ENCODE peak calls at places on chromosome 16, in eight cellular contexts. G is thyroid gland; L is epithelial cell of esophagus; T is astrocyte of the spinal cord; V is CD4-positive, alpha-beta memory T cell; Q is cardiac fibroblast; C is Peyer's patch; X is AG09309. R is an unnamed sample.
A peak's percentile ranks its signal among the peaks of the same experiment; 100 is the strongest.

GRCh38 chr16:4724661-4725270 is 9.3 kb downstream of the ANKS3 start:
- DNase-seq in G (no peak), L (no peak), T (no peak), V (no peak), Q (no peak), C (no peak), X (no peak), R (no peak)

GRCh38 chr16:70679653-70680494 is 6.0 kb downstream of the MTSS2 start:
- DNase-seq in G (no peak), L (no peak), T (no peak), V (no peak), Q (no peak), C (no peak), X (no peak), R (no peak)

GRCh38 chr16:79297805-79298204 is 302.7 kb downstream of the MAF start:
- DNase-seq in G (no peak), L (no peak), T (no peak), V (no peak), Q (no peak), C (no peak), X (no peak), R (no peak)

GRCh38 chr16:62404857-62405611 is 368.8 kb upstream of the CDH8 start:
- DNase-seq in G (no peak), L (no peak), T (no peak), V (no peak), Q (no peak), C (no peak), X (no peak), R (no peak)

GRCh38 chr16:89093602-89094251 is at the start of gene ACSF3:
- DNase-seq in G (peak; percentile 59), L (peak; percentile 57), T (peak; percentile 16), V (peak; percentile 72), Q (peak; percentile 46), C (peak; percentile 80), X (peak; percentile 3), R (no peak)

GRCh38 chr16:56611281-56611833 is 3.0 kb downstream of the MT2A start:
- DNase-seq in G (peak; percentile 69), L (no peak), T (peak; percentile 34), V (no peak), Q (peak; percentile 81), C (peak; percentile 49), X (no peak), R (no peak)

GRCh38 chr16:87956169-87956770 is 5.0 kb downstream of the BANP start:
- DNase-seq in G (no peak), L (peak; percentile 34), T (peak; percentile 69), V (peak; percentile 81), Q (peak; percentile 70), C (no peak), X (no peak), R (peak; percentile 78)

GRCh38 chr16:75265911-75266701 is 14.7 kb upstream of the BCAR1 start:
- DNase-seq in G (peak; percentile 83), L (peak; percentile 40), T (peak; percentile 51), V (no peak), Q (peak; percentile 74), C (peak; percentile 82), X (no peak), R (no peak)

GRCh38 chr16:31354394-31355291 is at the start of gene ITGAX:
- DNase-seq in G (no peak), L (peak; percentile 4), T (no peak), V (peak; percentile 15), Q (peak; percentile 28), C (no peak), X (no peak), R (peak; percentile 19)

GRCh38 chr16:81614171-81614570 is 164.9 kb upstream of the PLCG2 start:
- DNase-seq in G (no peak), L (no peak), T (no peak), V (no peak), Q (no peak), C (no peak), X (no peak), R (no peak)

GRCh38 chr16:28984619-28985135 is at the start of gene LAT:
- DNase-seq in G (peak; percentile 12), L (no peak), T (no peak), V (peak; percentile 80), Q (no peak), C (no peak), X (no peak), R (peak; percentile 84)

DNA sequence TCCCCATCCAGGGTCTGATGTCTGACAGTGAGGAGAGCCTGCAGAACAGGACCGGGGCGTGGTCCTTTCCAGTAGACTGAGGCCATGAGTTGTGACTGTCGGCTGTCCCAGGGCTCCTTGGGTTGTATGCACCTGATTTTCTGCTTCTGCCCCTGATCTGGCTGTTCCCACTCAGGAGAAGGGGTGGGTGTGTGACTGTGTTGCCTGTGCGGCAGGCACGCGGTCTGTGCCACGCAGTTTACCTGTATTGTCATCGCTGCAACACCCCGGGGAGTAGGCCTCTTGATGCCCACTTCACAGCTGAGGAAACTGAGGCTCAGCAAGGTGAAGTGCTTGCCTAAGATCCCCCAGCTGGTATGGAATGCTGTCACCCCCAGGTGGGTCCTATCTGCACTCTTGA is 1.4 kb downstream of the CRISPLD2 start:
- DNase-seq in G (no peak), L (no peak), T (no peak), V (no peak), Q (no peak), C (no peak), X (no peak), R (no peak)
- H3K4me3 ChIP-seq in G (peak overlapping the region; percentile 25), L (no peak overlapping the region), T (peak overlapping the region; percentile 57), V (no peak overlapping the region), Q (peak overlapping the region; percentile 65), C (peak overlapping the region; percentile 43), X (no peak overlapping the region), R (no peak overlapping the region)

GRCh38 chr16:78252757-78253156 is 153.3 kb downstream of the WWOX start:
- DNase-seq in G (no peak), L (no peak), T (no peak), V (no peak), Q (no peak), C (no peak), X (no peak), R (no peak)

GRCh38 chr16:78259883-78260282 is 160.4 kb downstream of the WWOX start:
- DNase-seq in G (no peak), L (no peak), T (no peak), V (no peak), Q (no peak), C (no peak), X (no peak), R (no peak)

GRCh38 chr16:78257376-78257728 is 157.9 kb downstream of the WWOX start:
- DNase-seq in G (no peak), L (no peak), T (peak; percentile 7), V (no peak), Q (no peak), C (no peak), X (no peak), R (no peak)

GRCh38 chr16:78256686-78257375 is 157.4 kb downstream of the WWOX start:
- DNase-seq in G (no peak), L (no peak), T (no peak), V (no peak), Q (no peak), C (no peak), X (no peak), R (no peak)

DNA sequence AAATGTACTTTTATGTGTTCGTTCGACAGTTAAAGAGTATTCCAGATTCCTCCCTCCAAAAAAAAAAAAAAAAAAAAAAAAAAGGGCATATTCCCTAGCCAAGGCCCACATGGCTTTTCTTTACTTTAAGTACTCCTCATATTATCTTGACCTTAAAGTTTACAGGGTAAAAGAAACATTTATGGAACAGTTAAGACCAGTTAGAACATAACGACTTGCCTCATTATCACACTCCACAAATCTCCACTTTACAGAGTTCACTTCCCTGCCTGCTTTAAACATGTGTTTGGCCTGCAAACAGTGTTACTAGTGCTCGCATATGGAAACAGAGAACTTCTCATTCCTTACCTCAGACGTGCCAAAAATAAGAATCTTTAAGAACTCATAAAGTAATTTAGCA is 159.2 kb downstream of the WWOX start:
- DNase-seq in G (no peak), L (no peak), T (no peak), V (no peak), Q (no peak), C (no peak), X (no peak), R (no peak)
- H3K4me3 ChIP-seq in G (no peak overlapping the region), L (no peak overlapping the region), T (no peak overlapping the region), V (no peak overlapping the region), Q (no peak overlapping the region), C (no peak overlapping the region), X (no peak overlapping the region), R (no peak overlapping the region)

DNA sequence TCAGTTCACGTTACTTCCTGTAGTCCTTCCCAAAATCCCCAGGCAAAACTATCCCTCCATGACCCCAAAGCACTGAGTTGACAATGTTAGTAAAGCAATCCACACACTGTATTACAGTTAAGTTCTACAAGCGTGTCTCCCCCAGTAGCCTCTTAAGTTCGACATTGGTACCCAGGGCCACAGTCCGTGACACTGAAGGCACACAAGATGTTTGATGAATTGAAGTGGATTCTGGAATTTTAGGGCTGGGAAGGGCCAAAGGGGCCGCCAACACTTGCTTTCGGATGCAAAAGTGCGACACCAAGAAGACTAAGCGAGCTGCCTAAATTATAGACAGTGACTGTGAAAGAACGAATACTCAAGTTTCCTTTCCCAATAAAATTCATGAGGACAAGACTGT is 1.5 kb downstream of the VPS35 start:
- DNase-seq in G (no peak), L (no peak), T (no peak), V (no peak), Q (no peak), C (no peak), X (no peak), R (no peak)
- H3K4me3 ChIP-seq in G (peak overlapping the region; percentile 89), L (peak overlapping the region; percentile 84), T (peak overlapping the region; percentile 95), V (no peak overlapping the region), Q (peak overlapping the region; percentile 88), C (no peak overlapping the region), X (no peak overlapping the region), R (peak overlapping the region; percentile 91)

GRCh38 chr16:48244080-48244862 is at the start of gene LONP2:
- DNase-seq in G (peak; percentile 90), L (peak; percentile 94), T (peak; percentile 90), V (peak; percentile 92), Q (peak; percentile 91), C (peak; percentile 93), X (peak; percentile 48), R (peak; percentile 87)

GRCh38 chr16:48244863-48245195 is 729 bp downstream of the LONP2 start:
- DNase-seq in G (no peak), L (no peak), T (no peak), V (no peak), Q (peak; percentile 20), C (no peak), X (no peak), R (no peak)

GRCh38 chr16:48250520-48251278 is 3.4 kb upstream of the ABCC11 start:
- DNase-seq in G (no peak), L (peak; percentile 48), T (no peak), V (no peak), Q (no peak), C (no peak), X (no peak), R (no peak)

GRCh38 chr16:48246066-48246465 is 1.3 kb downstream of the ABCC11 start:
- DNase-seq in G (no peak), L (no peak), T (no peak), V (no peak), Q (no peak), C (no peak), X (no peak), R (no peak)

DNA sequence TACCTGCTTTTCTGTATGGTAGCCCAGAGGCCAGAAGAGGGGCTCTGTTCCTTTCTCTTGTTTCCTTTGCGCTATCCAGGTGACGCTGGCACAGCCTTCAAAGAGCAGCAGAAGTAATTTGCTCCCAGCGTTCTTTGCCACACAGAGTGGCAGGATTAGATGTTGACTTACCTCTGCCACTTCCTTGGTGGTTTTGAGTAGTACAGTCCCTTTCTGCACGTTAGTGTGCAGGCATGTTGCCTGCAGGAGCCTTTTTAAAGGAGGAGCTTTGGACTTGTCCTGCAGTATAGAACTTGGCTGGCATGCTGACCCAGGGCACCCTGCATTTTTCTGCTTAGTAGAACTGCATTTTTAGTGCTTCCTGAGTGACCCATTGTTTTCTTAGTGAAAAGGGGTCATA is at the start of gene ABCC11:
- DNase-seq in G (peak; percentile 52), L (peak; percentile 11), T (no peak), V (no peak), Q (no peak), C (no peak), X (no peak), R (peak; percentile 35)
- H3K4me3 ChIP-seq in G (peak within 1 kb of the TSS; percentile 10), L (no peak within 1 kb of the TSS), T (no peak within 1 kb of the TSS), V (no peak within 1 kb of the TSS), Q (no peak within 1 kb of the TSS), C (no peak within 1 kb of the TSS), X (no peak within 1 kb of the TSS), R (no peak within 1 kb of the TSS)

R was measured in Jurkat, Clone E6-1.